ENCODE peak calls at places on chromosomes 16 and 17, in five cellular contexts. U is NCI-H1417, O is HEK293T, F is upper lobe of right lung, I is small intestine. L is an unnamed sample.

GRCh38 chr17:42832934-42833770 is at the start of gene PSME3:
- DNase-seq in U (peak), O (peak), F (peak), I (peak), L (peak)

GRCh38 chr17:4130715-4131114 is 12.1 kb downstream of the ZZEF1 start:
- DNase-seq in U (no peak), O (no peak), F (no peak), I (peak), L (no peak)

GRCh38 chr16:29809850-29810698 is 1.9 kb upstream of the PRRT2 start:
- DNase-seq in U (peak), O (no peak), F (peak), I (no peak), L (no peak)

GRCh38 chr16:71542377-71542776 is 16.2 kb downstream of the CHST4 start:
- DNase-seq in U (no peak), O (peak), F (peak), I (peak), L (no peak)

GRCh38 chr16:56262148-56262878 is 71.0 kb downstream of the GNAO1 start:
- DNase-seq in U (peak), O (no peak), F (no peak), I (peak), L (no peak)

GRCh38 chr17:77807051-77807745 is 151.3 kb upstream of the TNRC6C start:
- DNase-seq in U (no peak), O (no peak), F (no peak), I (no peak), L (no peak)

GRCh38 chr16:15811778-15812750 is 44.8 kb downstream of the MYH11 start:
- DNase-seq in U (peak), O (no peak), F (no peak), I (peak), L (peak)

GRCh38 chr16:49542391-49542891 is 168.8 kb downstream of the C16orf78 start:
- DNase-seq in U (peak), O (no peak), F (no peak), I (no peak), L (no peak)

GRCh38 chr17:67417507-67417906 is 40.4 kb downstream of the PITPNC1 start:
- DNase-seq in U (no peak), O (no peak), F (no peak), I (no peak), L (no peak)

GRCh38 chr17:79045830-79046500 is 22.0 kb downstream of the C1QTNF1 start:
- DNase-seq in U (peak), O (peak), F (peak), I (peak), L (peak)

GRCh38 chr16:58563775-58564174 is 48.5 kb downstream of the SETD6 start:
- DNase-seq in U (no peak), O (no peak), F (no peak), I (no peak), L (no peak)

GRCh38 chr16:58011652-58012051 is 10.4 kb downstream of the USB1 start:
- DNase-seq in U (no peak), O (no peak), F (no peak), I (no peak), L (no peak)

GRCh38 chr17:57603978-57604377 is 141.1 kb downstream of the CCDC182 start:
- DNase-seq in U (peak), O (no peak), F (peak), I (peak), L (peak)

GRCh38 chr16:15536813-15537212 is 102.4 kb downstream of the BMERB1 start:
- DNase-seq in U (no peak), O (no peak), F (no peak), I (no peak), L (no peak)

GRCh38 chr17:75271955-75272847 is 1.2 kb upstream of the MIF4GD start:
- DNase-seq in U (no peak), O (no peak), F (no peak), I (no peak), L (no peak)

GRCh38 chr17:21304091-21304490 is 19.6 kb downstream of the MAP2K3 start:
- DNase-seq in U (no peak), O (no peak), F (no peak), I (no peak), L (no peak)

GRCh38 chr16:80250376-80250775 is 290.4 kb upstream of the DYNLRB2 start:
- DNase-seq in U (no peak), O (no peak), F (no peak), I (no peak), L (no peak)

GRCh38 chr16:51071326-51071725 is 79.7 kb downstream of the SALL1 start:
- DNase-seq in U (no peak), O (no peak), F (no peak), I (no peak), L (no peak)

GRCh38 chr17:10013360-10014112 is 108.5 kb upstream of the RCVRN start:
- DNase-seq in U (no peak), O (no peak), F (no peak), I (no peak), L (no peak)